ENCODE peak calls at places on chromosome 6, in seven cellular contexts. W, I, N, J, B, D and X are unnamed samples.

GRCh38 chr6:40881501-40881900 is 157.5 kb downstream of the UNC5CL start:
- DNase-seq in J (no peak), W (no peak), B (no peak), N (no peak), D (no peak), I (no peak), X (no peak)

GRCh38 chr6:45369870-45370269 is 7.9 kb downstream of the SUPT3H start:
- DNase-seq in W (peak; percentile 29), J (no peak), I (no peak), D (no peak), B (no peak), N (no peak), X (no peak)

GRCh38 chr6:52929321-52930164 is 20.0 kb upstream of the GSTA3 start:
- DNase-seq in J (no peak), W (peak; percentile 93), B (peak; percentile 81), D (peak; percentile 73), I (no peak), N (no peak), X (no peak)

GRCh38 chr6:79040083-79040482 is 38.0 kb downstream of the PHIP start:
- DNase-seq in N (no peak), J (no peak), B (peak; percentile 46), W (peak; percentile 53), D (no peak), I (no peak), X (no peak)

GRCh38 chr6:106069478-106069877 is 16.7 kb upstream of the PRDM1 start:
- DNase-seq in W (peak; percentile 92), B (peak; percentile 59), I (no peak), J (no peak), D (peak; percentile 24), N (no peak), X (no peak)

GRCh38 chr6:107264357-107264831 is 149.1 kb upstream of the BEND3 start:
- DNase-seq in W (peak; percentile 89), B (peak; percentile 90), N (no peak), I (no peak), D (no peak), J (no peak), X (no peak)

GRCh38 chr6:161133973-161134372 is 139.9 kb downstream of the AGPAT4 start:
- DNase-seq in W (no peak), I (no peak), B (no peak), N (no peak), J (no peak), D (no peak), X (no peak)

GRCh38 chr6:100479180-100480035 is 14.7 kb upstream of the SIM1 start:
- DNase-seq in W (peak; percentile 49), I (peak; percentile 41), D (peak; percentile 74), J (no peak), N (peak; percentile 57), B (peak; percentile 47), X (no peak)

GRCh38 chr6:80605165-80605989 is 498.9 kb downstream of the BCKDHB start:
- DNase-seq in N (peak; percentile 50), J (no peak), B (peak; percentile 73), D (peak; percentile 72), I (peak; percentile 30), W (peak; percentile 68), X (no peak)

GRCh38 chr6:123550052-123550617 is 86.6 kb downstream of the TRDN start:
- DNase-seq in J (no peak), N (peak; percentile 69), I (no peak), W (no peak), B (no peak), D (no peak), X (no peak)

GRCh38 chr6:35931120-35931561 is 10.2 kb upstream of the SRPK1 start:
- DNase-seq in N (peak; percentile 61), J (no peak), D (no peak), I (peak; percentile 30), B (no peak), W (no peak), X (peak; percentile 75)

GRCh38 chr6:157145656-157146285 is 177.5 kb downstream of the TMEM242 start:
- DNase-seq in D (no peak), W (peak; percentile 50), B (no peak), N (no peak), J (no peak), I (no peak), X (no peak)

GRCh38 chr6:144474290-144474689 is 189.2 kb downstream of the UTRN start:
- DNase-seq in D (no peak), J (no peak), W (no peak), B (no peak), I (no peak), N (no peak), X (no peak)

GRCh38 chr6:9647043-9647520 is 767.8 kb downstream of the TFAP2A start:
- DNase-seq in J (no peak), N (no peak), W (peak; percentile 8), D (peak; percentile 80), I (no peak), B (no peak), X (no peak)
- H2BK5ac ChIP-seq in J (no peak overlapping the region), N (no peak overlapping the region), W (peak overlapping the region; percentile 83), D (no peak overlapping the region), I (no peak overlapping the region), B (no peak overlapping the region), X (no peak overlapping the region)

GRCh38 chr6:47454713-47455396 is 22.7 kb upstream of the CD2AP start:
- DNase-seq in W (no peak), N (no peak), I (no peak), D (no peak), B (no peak), J (no peak), X (no peak)

GRCh38 chr6:47452899-47453298 is 24.7 kb upstream of the CD2AP start:
- DNase-seq in B (no peak), W (no peak), J (no peak), I (no peak), N (no peak), D (no peak), X (no peak)

GRCh38 chr6:47455533-47456209 is 21.9 kb upstream of the CD2AP start:
- DNase-seq in J (no peak), B (no peak), I (no peak), W (no peak), D (no peak), N (no peak), X (no peak)

GRCh38 chr6:47451162-47451561 is 26.4 kb upstream of the CD2AP start:
- DNase-seq in N (no peak), I (no peak), W (no peak), J (no peak), D (no peak), B (no peak), X (no peak)

GRCh38 chr6:47453372-47453936 is 24.1 kb upstream of the CD2AP start:
- DNase-seq in B (no peak), I (no peak), D (no peak), N (no peak), W (no peak), J (no peak), X (no peak)
- H2BK5ac ChIP-seq in B (no peak overlapping the region), I (no peak overlapping the region), D (no peak overlapping the region), N (no peak overlapping the region), W (no peak overlapping the region), J (no peak overlapping the region), X (no peak overlapping the region)

GRCh38 chr6:15816661-15817060 is 153.8 kb upstream of the DTNBP1 start:
- DNase-seq in I (no peak), B (no peak), J (no peak), W (no peak), N (no peak), D (peak; percentile 85), X (no peak)
- H2BK5ac ChIP-seq in I (no peak overlapping the region), B (no peak overlapping the region), J (no peak overlapping the region), W (no peak overlapping the region), N (no peak overlapping the region), D (no peak overlapping the region), X (no peak overlapping the region)

DNA sequence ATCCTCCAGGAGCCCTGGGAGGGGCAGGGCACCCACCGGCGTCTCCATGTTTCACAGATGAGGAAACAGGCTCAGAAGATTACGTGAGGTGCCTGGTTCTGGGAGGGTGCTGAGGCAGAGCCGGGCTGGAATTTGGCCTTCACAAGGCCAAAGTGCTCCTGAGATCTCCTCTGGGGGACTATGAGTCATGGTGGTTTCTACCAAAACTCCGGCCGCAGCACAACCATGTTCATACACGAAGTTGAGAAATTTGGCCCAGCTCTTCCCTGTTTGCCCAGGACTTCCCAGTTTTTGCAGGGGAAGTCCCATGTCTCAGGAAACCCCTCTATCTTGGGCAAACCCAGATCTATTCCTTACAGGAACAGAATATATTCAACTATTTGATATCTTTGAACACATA is 172.9 kb upstream of the CDYL start:
- DNase-seq in N (no peak), D (peak; percentile 99), B (peak; percentile 92), W (peak; percentile 67), I (no peak), J (no peak), X (no peak)
- H2BK5ac ChIP-seq in N (no peak overlapping the region), D (no peak overlapping the region), B (no peak overlapping the region), W (no peak overlapping the region), I (no peak overlapping the region), J (no peak overlapping the region), X (no peak overlapping the region)

GRCh38 chr6:14028631-14029030 is 88.9 kb upstream of the CD83 start:
- DNase-seq in N (no peak), D (no peak), W (no peak), I (no peak), B (no peak), J (no peak), X (no peak)
- H2BK5ac ChIP-seq in N (no peak overlapping the region), D (no peak overlapping the region), W (no peak overlapping the region), I (no peak overlapping the region), B (no peak overlapping the region), J (no peak overlapping the region), X (no peak overlapping the region)

GRCh38 chr6:114053791-114054190 is 82.8 kb upstream of the HDAC2 start:
- DNase-seq in N (peak; percentile 35), I (no peak), J (no peak), B (no peak), W (no peak), D (no peak), X (no peak)
- H2BK5ac ChIP-seq in N (no peak overlapping the region), I (no peak overlapping the region), J (no peak overlapping the region), B (no peak overlapping the region), W (no peak overlapping the region), D (no peak overlapping the region), X (no peak overlapping the region)

GRCh38 chr6:24154121-24154520 is 28.1 kb downstream of the NRSN1 start:
- DNase-seq in J (no peak), W (no peak), B (no peak), I (no peak), N (no peak), D (peak; percentile 49), X (no peak)
- H2BK5ac ChIP-seq in J (no peak overlapping the region), W (no peak overlapping the region), B (no peak overlapping the region), I (no peak overlapping the region), N (no peak overlapping the region), D (no peak overlapping the region), X (no peak overlapping the region)

DNA sequence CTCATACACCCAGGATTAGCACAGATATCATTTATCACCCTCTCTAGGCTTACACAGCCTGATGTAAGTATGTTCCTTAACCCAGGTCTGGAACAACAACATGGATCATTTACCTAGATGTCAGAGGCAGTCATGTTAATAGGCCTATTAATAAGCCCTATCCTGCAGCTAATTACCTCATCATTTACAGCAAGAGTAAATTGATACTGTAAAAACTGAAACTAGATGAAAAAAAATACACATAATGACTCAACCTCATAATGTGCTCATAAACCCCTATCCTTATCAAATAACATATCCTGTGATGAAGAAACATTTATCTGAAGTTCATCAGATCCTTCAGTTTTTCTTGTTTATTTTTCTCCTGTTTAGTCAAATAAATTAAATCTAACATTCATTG is 334.2 kb upstream of the MANEA start:
- DNase-seq in I (no peak), J (no peak), B (no peak), N (no peak), W (peak; percentile 36), D (no peak), X (no peak)
- H2BK5ac ChIP-seq in I (no peak overlapping the region), J (no peak overlapping the region), B (no peak overlapping the region), N (no peak overlapping the region), W (no peak overlapping the region), D (no peak overlapping the region), X (no peak overlapping the region)

GRCh38 chr6:56570434-56571359 is 72.0 kb downstream of the DST start:
- DNase-seq in D (peak; percentile 73), W (peak; percentile 39), J (no peak), N (peak; percentile 41), I (no peak), B (peak; percentile 49), X (no peak)
- H2BK5ac ChIP-seq in D (no peak overlapping the region), W (no peak overlapping the region), J (no peak overlapping the region), N (no peak overlapping the region), I (no peak overlapping the region), B (no peak overlapping the region), X (no peak overlapping the region)